ENCODE peak calls at places on chromosomes 16 and 17, in five cellular contexts. Q, C, Y, S and W are unnamed samples.

GRCh38 chr17:8865811-8866210 is 1.7 kb downstream of the PIK3R6 start:
- DNase-seq in Q (no peak), C (no peak), Y (no peak), S (no peak), W (no peak)

GRCh38 chr17:76531501-76532038 is 5.9 kb downstream of the CYGB start:
- DNase-seq in Q (no peak), C (peak; percentile 23), Y (no peak), S (no peak), W (no peak)

GRCh38 chr16:1102921-1103648 is 7.0 kb upstream of the C1QTNF8 start:
- DNase-seq in Q (peak; percentile 93), C (peak; percentile 93), Y (no peak), S (no peak), W (no peak)

GRCh38 chr17:43324205-43324893 is 74.4 kb upstream of the ARL4D start:
- DNase-seq in Q (no peak), C (no peak), Y (peak; percentile 35), S (no peak), W (no peak)

GRCh38 chr17:30372755-30373154 is 6.0 kb upstream of the CPD start:
- DNase-seq in Q (no peak), C (no peak), Y (no peak), S (no peak), W (peak; percentile 29)

GRCh38 chr16:20918486-20919239 is 18.1 kb downstream of the LYRM1 start:
- DNase-seq in Q (peak; percentile 55), C (no peak), Y (no peak), S (no peak), W (no peak)

GRCh38 chr17:67689534-67690177 is 28.1 kb upstream of the NOL11 start:
- DNase-seq in Q (peak; percentile 70), C (peak; percentile 77), Y (peak; percentile 37), S (peak; percentile 58), W (peak; percentile 57)

GRCh38 chr17:2057130-2057713 is 2.3 kb downstream of the HIC1 start:
- DNase-seq in Q (no peak), C (no peak), Y (no peak), S (no peak), W (no peak)

GRCh38 chr17:2123467-2124251 is 68.8 kb downstream of the HIC1 start:
- DNase-seq in Q (no peak), C (no peak), Y (no peak), S (no peak), W (no peak)

GRCh38 chr16:84294196-84295142 is at the start of gene WFDC1:
- DNase-seq in Q (no peak), C (peak; percentile 68), Y (no peak), S (no peak), W (no peak)

GRCh38 chr16:23072769-23073549 is 76.3 kb downstream of the USP31 start:
- DNase-seq in Q (no peak), C (peak; percentile 31), Y (no peak), S (no peak), W (no peak)

GRCh38 chr17:45261577-45262515 is at the start of gene SPATA32:
- DNase-seq in Q (no peak), C (peak; percentile 71), Y (no peak), S (no peak), W (no peak)

GRCh38 chr16:2745961-2746360 is 6.5 kb upstream of the SRRM2 start:
- DNase-seq in Q (no peak), C (no peak), Y (no peak), S (no peak), W (no peak)

GRCh38 chr17:42305543-42306384 is 17.5 kb downstream of the STAT5A start:
- DNase-seq in Q (no peak), C (no peak), Y (no peak), S (no peak), W (no peak)

GRCh38 chr16:68737046-68737729 is at the start of gene CDH1:
- DNase-seq in Q (no peak), C (peak; percentile 73), Y (no peak), S (no peak), W (peak; percentile 73)

GRCh38 chr17:38702166-38702899 is 2.7 kb upstream of the MLLT6 start:
- DNase-seq in Q (peak; percentile 80), C (peak; percentile 94), Y (no peak), S (peak; percentile 86), W (peak; percentile 73)

GRCh38 chr17:67557921-67558320 is 159.8 kb upstream of the NOL11 start:
- DNase-seq in Q (no peak), C (no peak), Y (no peak), S (no peak), W (no peak)

GRCh38 chr17:48539177-48539576 is 5.7 kb downstream of the HOXB2 start:
- DNase-seq in Q (no peak), C (no peak), Y (no peak), S (no peak), W (no peak)

GRCh38 chr16:88356727-88357199 is 26.0 kb upstream of the ZNF469 start:
- DNase-seq in Q (no peak), C (peak; percentile 24), Y (no peak), S (no peak), W (no peak)

GRCh38 chr16:528111-529011 is 849 bp downstream of the CAPN15 start:
- DNase-seq in Q (peak; percentile 39), C (peak; percentile 76), Y (no peak), S (no peak), W (no peak)

GRCh38 chr17:2172447-2172938 is 117.6 kb downstream of the HIC1 start:
- DNase-seq in Q (no peak), C (no peak), Y (no peak), S (no peak), W (no peak)

GRCh38 chr17:66842505-66842904 is 7.6 kb downstream of the CACNG5 start:
- DNase-seq in Q (no peak), C (no peak), Y (no peak), S (no peak), W (no peak)

GRCh38 chr16:29714972-29715371 is 30.8 kb downstream of the C16orf54 start:
- DNase-seq in Q (no peak), C (no peak), Y (no peak), S (no peak), W (no peak)

GRCh38 chr16:87391324-87391949 is 699 bp upstream of the MAP1LC3B start:
- DNase-seq in Q (no peak), C (no peak), Y (no peak), S (peak; percentile 76), W (no peak)

GRCh38 chr17:50043290-50044148 is 12.4 kb upstream of the ITGA3 start:
- DNase-seq in Q (no peak), C (no peak), Y (no peak), S (no peak), W (no peak)

GRCh38 chr17:74970395-74970794 is 2.2 kb downstream of the HID1 start:
- DNase-seq in Q (no peak), C (no peak), Y (no peak), S (no peak), W (no peak)

GRCh38 chr17:74971842-74972106 is 785 bp downstream of the HID1 start:
- DNase-seq in Q (no peak), C (no peak), Y (no peak), S (no peak), W (no peak)

GRCh38 chr17:74971069-74971841 is 1.3 kb downstream of the HID1 start:
- DNase-seq in Q (no peak), C (peak; percentile 91), Y (no peak), S (no peak), W (no peak)

GRCh38 chr17:74972107-74972972 is at the start of gene HID1:
- DNase-seq in Q (peak; percentile 94), C (peak; percentile 96), Y (no peak), S (peak; percentile 73), W (no peak)

DNA sequence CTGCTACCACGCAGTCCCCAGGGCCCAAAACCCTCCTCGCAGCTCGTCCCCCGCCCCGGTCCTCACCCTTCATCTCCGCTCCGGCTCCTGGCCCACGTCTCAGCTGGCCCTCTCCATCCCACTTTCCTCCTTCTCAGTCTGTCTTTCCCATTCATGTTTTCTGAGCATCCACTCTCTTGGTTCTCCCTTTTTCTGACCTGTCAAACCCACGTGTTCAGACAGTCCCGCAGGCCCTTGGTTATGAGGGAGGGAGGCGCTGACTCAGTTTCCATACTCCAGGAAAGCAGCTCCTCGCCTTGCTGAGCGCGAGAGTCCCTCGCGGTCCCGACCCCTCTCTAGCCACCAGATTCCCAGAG is 392 bp upstream of the HID1 start:
- DNase-seq in Q (no peak), C (no peak), Y (no peak), S (no peak), W (no peak)
- H3K4me1 ChIP-seq in Q (peaks cover 19% of the 10 kb centered on the region), C (no peaks in the 10 kb centered on the region), Y (no peaks in the 10 kb centered on the region), S (peaks cover 54% of the 10 kb centered on the region), W (peaks cover 36% of the 10 kb centered on the region)

DNA sequence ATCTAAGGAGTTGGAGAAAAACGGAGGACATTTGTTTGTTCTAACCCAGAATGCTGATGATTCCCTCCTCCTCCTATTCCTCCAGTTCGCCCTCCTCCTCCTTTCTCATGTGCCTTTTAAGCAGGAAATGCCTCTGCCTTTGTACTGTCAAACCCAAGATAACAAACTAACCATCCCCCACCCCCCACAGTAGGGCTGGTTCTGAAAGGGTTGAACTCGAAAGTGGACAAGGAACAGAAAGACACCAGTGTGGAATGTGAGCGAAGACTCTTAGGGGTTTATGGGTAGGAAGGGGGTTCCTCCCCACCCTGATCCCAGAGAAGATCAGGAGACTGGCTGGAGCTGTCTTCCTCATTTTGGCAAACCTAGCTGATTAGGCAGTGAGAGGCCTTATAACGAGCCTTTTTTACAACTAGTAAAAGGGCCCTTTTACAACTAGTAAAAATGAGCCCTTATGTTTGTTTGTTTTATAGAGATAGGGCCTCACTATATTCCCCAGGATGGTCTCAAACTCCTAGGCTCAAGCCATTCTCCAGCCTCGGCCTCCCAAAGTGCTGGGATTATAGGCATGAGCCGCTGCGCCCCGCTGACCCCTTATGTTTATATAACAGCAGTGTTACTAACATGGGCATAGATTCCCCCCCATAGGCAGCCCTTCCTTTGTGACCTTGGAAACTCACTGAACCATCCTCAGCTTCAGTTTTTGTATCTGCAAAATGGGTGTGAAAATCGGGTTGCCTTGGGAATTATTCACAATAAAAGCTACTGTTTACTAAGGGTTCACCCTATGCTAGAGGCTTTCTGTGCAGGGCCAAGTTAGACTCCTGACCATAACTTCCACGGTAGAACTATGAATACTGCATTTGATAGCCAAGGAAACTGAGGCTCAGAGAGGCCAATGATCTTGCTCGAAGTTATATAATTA is 1.1 kb downstream of the CHD9 start:
- DNase-seq in Q (peak; percentile 59), C (peak; percentile 43), Y (no peak), S (peak; percentile 70), W (no peak)
- TF ChIP-seq ZBTB33 in Q (no peak), C (no peak), Y (no peak), S (no peak), W (no peak)

DNA sequence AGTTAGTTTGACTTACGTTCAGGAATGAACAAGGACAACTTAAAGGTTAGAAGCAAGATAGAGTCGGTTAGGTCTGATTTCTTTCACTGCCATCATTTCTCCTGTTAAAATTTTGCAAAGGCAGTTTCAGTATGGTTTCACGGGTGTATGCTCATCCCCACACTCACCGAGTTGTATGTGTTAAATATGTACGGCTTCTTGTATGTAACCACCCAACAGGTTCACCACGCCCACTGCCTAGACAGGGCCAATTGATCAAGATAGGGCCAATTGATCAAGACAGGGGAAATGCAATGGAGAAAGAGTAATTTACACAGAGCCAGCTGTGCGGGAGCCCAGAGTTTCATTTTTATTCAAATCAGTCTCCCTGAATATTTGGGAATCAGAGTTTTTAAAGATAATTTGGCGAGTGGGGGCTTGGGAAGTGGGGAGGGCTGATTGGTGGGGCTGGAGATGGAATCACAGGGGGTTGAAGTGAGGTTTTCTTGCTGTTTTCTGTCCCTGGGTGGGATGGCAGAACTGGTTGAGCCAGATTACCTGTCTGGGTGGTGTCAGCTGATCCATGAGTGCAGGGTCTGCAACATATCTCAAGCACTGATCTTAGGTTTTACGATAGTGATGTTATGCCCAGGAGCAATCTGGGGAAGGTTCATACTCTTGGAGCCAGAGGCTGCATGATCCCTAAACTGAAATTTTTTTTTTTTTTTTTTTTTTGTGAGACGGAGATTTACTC is 62.4 kb upstream of the PLCG2 start:
- DNase-seq in Q (no peak), C (no peak), Y (peak; percentile 82), S (no peak), W (no peak)
- H3K4me1 ChIP-seq in Q (peaks cover 27% of the 10 kb centered on the region), C (peaks cover 6% of the 10 kb centered on the region), Y (peaks cover 34% of the 10 kb centered on the region), S (no peaks in the 10 kb centered on the region), W (peaks cover 41% of the 10 kb centered on the region)

GRCh38 chr17:64003526-64004121 is 5.5 kb downstream of the PRR29 start:
- DNase-seq in Q (peak; percentile 19), C (peak; percentile 18), Y (no peak), S (no peak), W (no peak)
- TF ChIP-seq ZBTB33 in Q (no peak), C (no peak), Y (no peak), S (no peak), W (no peak)